ENCODE peak calls at places on chromosomes 4 and X, in seven cellular contexts. E is cardiac muscle cell; M is RWPE1; I is CD4-positive, alpha-beta memory T cell; Y is Right ventricle myocardium superior; A is AG04449; U is mucosa of descending colon. L is an unnamed sample.

GRCh38 chr4:53956454-53956853 is 108.0 kb downstream of the CHIC2 start:
- DNase-seq in E (no peak), Y (no peak), M (no peak), I (no peak), A (no peak), U (no peak), L (no peak)

GRCh38 chr4:158671915-158672806 is at the start of gene ETFDH:
- DNase-seq in A (peak), I (peak), M (peak), U (peak), Y (peak), E (peak), L (peak)

GRCh38 chrX:19643203-19643602 is 127.9 kb upstream of the MAP3K15 start:
- DNase-seq in Y (no peak), U (no peak), I (no peak), M (no peak), A (no peak), E (no peak), L (no peak)

GRCh38 chr4:149409186-149410056 is 406.2 kb downstream of the IQCM start:
- DNase-seq in A (peak), E (peak), Y (peak), U (no peak), M (peak), I (no peak), L (no peak)

GRCh38 chrX:1274786-1275185 is 6.2 kb downstream of the CSF2RA start:
- DNase-seq in E (no peak), M (no peak), A (no peak), U (peak), Y (no peak), I (no peak), L (no peak)

GRCh38 chr4:164606478-164606877 is 147.5 kb upstream of the SMIM31 start:
- DNase-seq in A (no peak), E (no peak), M (no peak), I (no peak), U (no peak), Y (no peak), L (peak)

GRCh38 chr4:56575820-56576429 is 70.3 kb downstream of the ARL9 start:
- DNase-seq in U (no peak), A (peak), I (peak), E (peak), M (peak), Y (no peak), L (peak)

GRCh38 chr4:8228319-8229250 is 29.5 kb downstream of the SH3TC1 start:
- DNase-seq in M (peak), Y (peak), A (peak), E (peak), I (peak), U (peak), L (peak)